ENCODE peak calls at places on chromosomes 5 and 9, in ten cellular contexts. M is heart right ventricle, F is GM23338, Q is nephron progenitor cell, Y is left ventricle myocardium inferior, I is HFFc6, J is progenitor cell of endocrine pancreas, G is fibroblast of lung, T is bronchial epithelial cell, S is coronary artery. Z is an unnamed sample.

GRCh38 chr5:81766611-81767010 is 15.7 kb upstream of the SSBP2 start:
- DNase-seq in M (no peak), F (no peak), Q (no peak), Y (no peak), I (no peak), J (no peak), G (no peak), T (no peak), S (no peak), Z (no peak)

GRCh38 chr9:108953983-108954574 is 19.9 kb downstream of the ABITRAM start:
- DNase-seq in M (no peak), F (peak; percentile 58), Q (no peak), Y (no peak), I (peak; percentile 34), J (no peak), G (peak; percentile 75), T (peak; percentile 64), S (no peak), Z (no peak)

GRCh38 chr9:17462869-17463464 is 115.9 kb upstream of the SH3GL2 start:
- DNase-seq in M (no peak), F (peak; percentile 78), Q (peak; percentile 45), Y (no peak), I (peak; percentile 62), J (no peak), G (peak; percentile 81), T (peak; percentile 52), S (no peak), Z (no peak)

GRCh38 chr9:76620586-76620985 is 143.7 kb upstream of the PCA3 start:
- DNase-seq in M (no peak), F (no peak), Q (no peak), Y (no peak), I (no peak), J (no peak), G (peak; percentile 10), T (no peak), S (no peak), Z (no peak)

GRCh38 chr5:78972654-78973428 is 12.3 kb downstream of the ARSB start:
- DNase-seq in M (no peak), F (no peak), Q (no peak), Y (peak; percentile 30), I (peak; percentile 32), J (no peak), G (peak; percentile 73), T (no peak), S (no peak), Z (no peak)

GRCh38 chr5:132427285-132428146 is 58.0 kb downstream of the SLC22A5 start:
- DNase-seq in M (peak; percentile 39), F (no peak), Q (no peak), Y (peak; percentile 47), I (no peak), J (no peak), G (no peak), T (no peak), S (no peak), Z (no peak)

GRCh38 chr9:93209097-93209496 is 25.2 kb downstream of the WNK2 start:
- DNase-seq in M (no peak), F (no peak), Q (no peak), Y (no peak), I (no peak), J (no peak), G (no peak), T (no peak), S (no peak), Z (no peak)

GRCh38 chr5:153784277-153784676 is 254.4 kb downstream of the FAM114A2 start:
- DNase-seq in M (no peak), F (no peak), Q (no peak), Y (no peak), I (no peak), J (no peak), G (no peak), T (peak; percentile 19), S (no peak), Z (no peak)

GRCh38 chr5:37002176-37002751 is 125.7 kb downstream of the NIPBL start:
- DNase-seq in M (no peak), F (peak; percentile 15), Q (no peak), Y (no peak), I (no peak), J (no peak), G (no peak), T (no peak), S (no peak), Z (no peak)

GRCh38 chr9:124426361-124426760 is 11.1 kb upstream of the PSMB7 start:
- DNase-seq in M (no peak), F (no peak), Q (no peak), Y (no peak), I (no peak), J (no peak), G (no peak), T (no peak), S (no peak), Z (no peak)

GRCh38 chr5:180594311-180595045 is 3.2 kb upstream of the SCGB3A1 start:
- DNase-seq in M (no peak), F (no peak), Q (no peak), Y (no peak), I (no peak), J (no peak), G (no peak), T (no peak), S (no peak), Z (no peak)

GRCh38 chr5:42583322-42583721 is 160.1 kb downstream of the GHR start:
- DNase-seq in M (peak; percentile 22), F (peak; percentile 86), Q (peak; percentile 42), Y (no peak), I (peak; percentile 41), J (no peak), G (peak; percentile 69), T (peak; percentile 80), S (no peak), Z (no peak)

GRCh38 chr5:38518341-38518740 is 38.1 kb downstream of the LIFR start:
- DNase-seq in M (no peak), F (no peak), Q (no peak), Y (no peak), I (no peak), J (no peak), G (peak; percentile 26), T (no peak), S (no peak), Z (no peak)

GRCh38 chr5:93600409-93601052 is 17.5 kb downstream of the NR2F1 start:
- DNase-seq in M (no peak), F (no peak), Q (no peak), Y (no peak), I (no peak), J (no peak), G (peak; percentile 83), T (no peak), S (no peak), Z (no peak)

GRCh38 chr9:34252670-34253459 is 74.0 kb downstream of the UBAP1 start:
- DNase-seq in M (peak; percentile 45), F (peak; percentile 86), Q (peak; percentile 82), Y (peak; percentile 61), I (peak; percentile 56), J (peak; percentile 70), G (peak; percentile 60), T (peak; percentile 50), S (no peak), Z (peak; percentile 79)

GRCh38 chr5:168879929-168880328 is 300.8 kb upstream of the PANK3 start:
- DNase-seq in M (no peak), F (no peak), Q (no peak), Y (no peak), I (no peak), J (no peak), G (no peak), T (no peak), S (no peak), Z (no peak)

GRCh38 chr9:109476781-109477268 is 21.3 kb downstream of the PTPN3 start:
- DNase-seq in M (no peak), F (no peak), Q (no peak), Y (no peak), I (no peak), J (no peak), G (no peak), T (peak; percentile 83), S (no peak), Z (no peak)

DNA sequence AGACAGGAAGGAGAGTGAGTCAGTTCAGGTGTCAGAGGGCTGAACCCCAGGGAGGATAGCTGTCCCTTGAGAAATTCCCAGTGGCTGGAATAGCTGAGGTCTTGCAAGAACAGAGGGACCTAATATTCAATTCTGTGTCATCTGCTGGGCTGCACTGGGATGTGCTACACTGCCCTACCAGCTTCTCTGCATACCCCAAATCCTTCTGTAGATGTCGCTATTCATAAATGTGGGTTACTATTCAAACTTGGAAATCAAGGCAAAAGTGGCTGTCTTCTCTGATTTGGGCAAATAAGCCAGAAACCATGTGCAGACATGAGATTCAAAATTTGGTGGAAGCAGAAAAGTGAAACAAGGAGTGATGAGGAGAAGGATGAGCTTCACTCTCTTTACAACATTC is 16.3 kb downstream of the TNFSF8 start:
- DNase-seq in M (no peak), F (peak; percentile 31), Q (no peak), Y (no peak), I (no peak), J (no peak), G (no peak), T (no peak), S (no peak), Z (no peak)
- TF ChIP-seq CTCF in M (no peak), F (peak; percentile 53), Q (peak; percentile 15), Y (peak; percentile 23), I (peak; percentile 41), J (peak; percentile 37), G (peak; percentile 20), T (no peak), S (no peak), Z (no peak)

DNA sequence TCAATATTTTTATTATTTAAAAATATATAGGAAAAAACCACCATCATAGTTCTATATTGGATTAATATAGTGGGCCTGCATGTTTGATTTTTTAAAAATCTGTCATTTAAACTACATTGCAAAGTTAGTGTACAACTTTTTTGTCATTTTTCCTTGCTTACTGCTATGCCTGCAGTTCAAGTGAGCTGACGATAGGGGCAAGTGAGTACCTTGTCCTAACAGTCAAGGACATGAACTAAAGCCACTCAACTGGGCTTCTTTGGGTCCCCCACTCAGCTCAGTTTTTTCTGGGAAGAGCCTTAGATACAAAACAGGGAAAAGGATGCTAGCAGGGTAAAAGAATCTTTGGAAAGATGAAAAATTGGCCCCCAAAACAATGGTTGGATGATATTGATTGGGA is 269.9 kb downstream of the MAN2A1 start:
- DNase-seq in M (no peak), F (peak; percentile 49), Q (no peak), Y (no peak), I (no peak), J (no peak), G (no peak), T (no peak), S (no peak), Z (no peak)
- TF ChIP-seq CTCF in M (no peak), F (peak; percentile 53), Q (peak; percentile 30), Y (peak; percentile 7), I (peak; percentile 46), J (peak; percentile 34), G (peak; percentile 28), T (peak; percentile 8), S (no peak), Z (peak; percentile 35)

DNA sequence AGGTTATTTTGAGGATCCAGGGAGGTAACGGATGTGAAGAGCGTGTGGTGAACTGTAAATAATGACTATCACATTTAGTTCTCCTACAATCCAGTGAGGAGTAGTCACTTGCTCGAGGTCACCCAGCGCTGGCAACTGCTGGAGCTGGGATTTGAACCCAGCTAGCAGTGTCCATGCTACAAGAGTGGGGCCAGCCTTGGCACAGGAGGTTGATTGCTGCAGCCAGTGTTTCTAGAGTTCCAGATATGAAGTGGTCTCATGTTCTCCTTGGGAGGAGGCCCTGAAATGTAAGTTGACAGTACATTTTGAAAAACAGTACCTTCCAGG is 765 bp downstream of the CCDC107 start:
- DNase-seq in M (peak; percentile 44), F (no peak), Q (no peak), Y (peak; percentile 42), I (peak; percentile 67), J (no peak), G (peak; percentile 51), T (peak; percentile 62), S (no peak), Z (no peak)
- TF ChIP-seq CTCF in M (no peak), F (no peak), Q (no peak), Y (no peak), I (no peak), J (no peak), G (peak; percentile 9), T (no peak), S (no peak), Z (no peak)

GRCh38 chr5:76074487-76074886 is 8.7 kb upstream of the SV2C start:
- DNase-seq in M (no peak), F (peak; percentile 69), Q (peak; percentile 18), Y (no peak), I (no peak), J (no peak), G (no peak), T (no peak), S (no peak), Z (no peak)
- TF ChIP-seq CTCF in M (no peak), F (peak; percentile 88), Q (peak; percentile 75), Y (peak; percentile 54), I (no peak), J (peak; percentile 65), G (no peak), T (peak; percentile 47), S (no peak), Z (peak; percentile 73)

Z was measured in type B pancreatic cell.